ENCODE peak calls at places on chromosomes 13 and 19, in five cellular contexts. One of them, this sample, is unnamed.

GRCh38 chr13:57314897-57315520 is 148.0 kb downstream of the PRR20E start:
- DNase-seq in lower leg skin: no peak
- DNase-seq in heart left ventricle: no peak
- DNase-seq in HCT116: no peak
- DNase-seq in Peyer's patch: no peak
- DNase-seq in this sample: no peak

GRCh38 chr19:7288977-7289376 is 5.2 kb downstream of the INSR start:
- DNase-seq in lower leg skin: no peak
- DNase-seq in heart left ventricle: no peak
- DNase-seq in HCT116: no peak
- DNase-seq in Peyer's patch: no peak
- DNase-seq in this sample: no peak

GRCh38 chr13:60869941-60870613 is 473.1 kb downstream of the TDRD3 start:
- DNase-seq in lower leg skin: no peak
- DNase-seq in heart left ventricle: peak
- DNase-seq in HCT116: no peak
- DNase-seq in Peyer's patch: no peak
- DNase-seq in this sample: no peak

GRCh38 chr13:50452761-50453160 is 390.7 kb downstream of the DLEU7 start:
- DNase-seq in lower leg skin: no peak
- DNase-seq in heart left ventricle: no peak
- DNase-seq in HCT116: no peak
- DNase-seq in Peyer's patch: no peak
- DNase-seq in this sample: no peak

GRCh38 chr19:50315773-50316448 is 13.3 kb downstream of the KCNC3 start:
- DNase-seq in lower leg skin: no peak
- DNase-seq in heart left ventricle: no peak
- DNase-seq in HCT116: no peak
- DNase-seq in Peyer's patch: peak
- DNase-seq in this sample: peak

GRCh38 chr19:38792250-38793111 is 3.5 kb downstream of the LGALS7B start:
- DNase-seq in lower leg skin: peak
- DNase-seq in heart left ventricle: peak
- DNase-seq in HCT116: no peak
- DNase-seq in Peyer's patch: peak
- DNase-seq in this sample: no peak

GRCh38 chr19:35249848-35250711 is 1.3 kb downstream of the LSR start:
- DNase-seq in lower leg skin: peak
- DNase-seq in heart left ventricle: no peak
- DNase-seq in HCT116: no peak
- DNase-seq in Peyer's patch: peak
- DNase-seq in this sample: no peak

GRCh38 chr13:73948848-73949529 is 185.2 kb downstream of the KLF12 start:
- DNase-seq in lower leg skin: no peak
- DNase-seq in heart left ventricle: no peak
- DNase-seq in HCT116: no peak
- DNase-seq in Peyer's patch: no peak
- DNase-seq in this sample: no peak

GRCh38 chr13:98432638-98433037 is 144.3 kb downstream of the STK24 start:
- DNase-seq in lower leg skin: no peak
- DNase-seq in heart left ventricle: no peak
- DNase-seq in HCT116: no peak
- DNase-seq in Peyer's patch: no peak
- DNase-seq in this sample: no peak

GRCh38 chr13:101939370-101939769 is 462.5 kb downstream of the FGF14 start:
- DNase-seq in lower leg skin: no peak
- DNase-seq in heart left ventricle: no peak
- DNase-seq in HCT116: no peak
- DNase-seq in Peyer's patch: no peak
- DNase-seq in this sample: no peak

GRCh38 chr19:11581740-11582139 is 4.3 kb upstream of the ACP5 start:
- DNase-seq in lower leg skin: no peak
- DNase-seq in heart left ventricle: no peak
- DNase-seq in HCT116: no peak
- DNase-seq in Peyer's patch: no peak
- DNase-seq in this sample: peak

GRCh38 chr13:108495686-108496363 is 133.6 kb upstream of the MYO16 start:
- DNase-seq in lower leg skin: no peak
- DNase-seq in heart left ventricle: no peak
- DNase-seq in HCT116: no peak
- DNase-seq in Peyer's patch: no peak
- DNase-seq in this sample: no peak

GRCh38 chr13:43307921-43308433 is 284.6 kb downstream of the DNAJC15 start:
- DNase-seq in lower leg skin: peak
- DNase-seq in heart left ventricle: peak
- DNase-seq in HCT116: no peak
- DNase-seq in Peyer's patch: peak
- DNase-seq in this sample: peak

GRCh38 chr13:43884221-43884620 is 4.5 kb downstream of the LACC1 start:
- DNase-seq in lower leg skin: no peak
- DNase-seq in heart left ventricle: no peak
- DNase-seq in HCT116: no peak
- DNase-seq in Peyer's patch: no peak
- DNase-seq in this sample: no peak

GRCh38 chr13:51257187-51257586 is 35.0 kb downstream of the FAM124A start:
- DNase-seq in lower leg skin: no peak
- DNase-seq in heart left ventricle: no peak
- DNase-seq in HCT116: no peak
- DNase-seq in Peyer's patch: no peak
- DNase-seq in this sample: peak

GRCh38 chr19:10828981-10829821 is 6.8 kb downstream of the TMED1 start:
- DNase-seq in lower leg skin: no peak
- DNase-seq in heart left ventricle: no peak
- DNase-seq in HCT116: no peak
- DNase-seq in Peyer's patch: no peak
- DNase-seq in this sample: peak

GRCh38 chr13:97306646-97307045 is 84.5 kb downstream of the MBNL2 start:
- DNase-seq in lower leg skin: no peak
- DNase-seq in heart left ventricle: no peak
- DNase-seq in HCT116: no peak
- DNase-seq in Peyer's patch: no peak
- DNase-seq in this sample: no peak

GRCh38 chr19:38649305-38650179 is 2.1 kb downstream of the ACTN4 start:
- DNase-seq in lower leg skin: no peak
- DNase-seq in heart left ventricle: no peak
- DNase-seq in HCT116: no peak
- DNase-seq in Peyer's patch: peak
- DNase-seq in this sample: no peak

GRCh38 chr19:30556230-30556711 is 184.1 kb downstream of the ZNF536 start:
- DNase-seq in lower leg skin: no peak
- DNase-seq in heart left ventricle: no peak
- DNase-seq in HCT116: no peak
- DNase-seq in Peyer's patch: no peak
- DNase-seq in this sample: no peak

GRCh38 chr13:24127116-24127631 is 33.3 kb upstream of the SPATA13 start:
- DNase-seq in lower leg skin: no peak
- DNase-seq in heart left ventricle: no peak
- DNase-seq in HCT116: no peak
- DNase-seq in Peyer's patch: peak
- DNase-seq in this sample: peak

GRCh38 chr13:57877596-57877995 is 246.1 kb downstream of the PCDH17 start:
- DNase-seq in lower leg skin: no peak
- DNase-seq in heart left ventricle: no peak
- DNase-seq in HCT116: no peak
- DNase-seq in Peyer's patch: no peak
- DNase-seq in this sample: no peak

GRCh38 chr19:17473041-17473440 is 2.7 kb downstream of the SLC27A1 start:
- DNase-seq in lower leg skin: no peak
- DNase-seq in heart left ventricle: no peak
- DNase-seq in HCT116: peak
- DNase-seq in Peyer's patch: no peak
- DNase-seq in this sample: peak
- TF ChIP-seq CTCF in lower leg skin: no peak
- TF ChIP-seq CTCF in heart left ventricle: no peak
- TF ChIP-seq CTCF in HCT116: no peak
- TF ChIP-seq CTCF in Peyer's patch: no peak
- TF ChIP-seq CTCF in this sample: no peak

GRCh38 chr13:37597477-37597876 is 1.1 kb downstream of the POSTN start:
- DNase-seq in lower leg skin: no peak
- DNase-seq in heart left ventricle: no peak
- DNase-seq in HCT116: no peak
- DNase-seq in Peyer's patch: no peak
- DNase-seq in this sample: no peak
- H3K4me3 ChIP-seq in lower leg skin: no peak
- H3K4me3 ChIP-seq in heart left ventricle: no peak
- H3K4me3 ChIP-seq in HCT116: no peak
- H3K4me3 ChIP-seq in Peyer's patch: no peak
- H3K4me3 ChIP-seq in this sample: no peak

DNA sequence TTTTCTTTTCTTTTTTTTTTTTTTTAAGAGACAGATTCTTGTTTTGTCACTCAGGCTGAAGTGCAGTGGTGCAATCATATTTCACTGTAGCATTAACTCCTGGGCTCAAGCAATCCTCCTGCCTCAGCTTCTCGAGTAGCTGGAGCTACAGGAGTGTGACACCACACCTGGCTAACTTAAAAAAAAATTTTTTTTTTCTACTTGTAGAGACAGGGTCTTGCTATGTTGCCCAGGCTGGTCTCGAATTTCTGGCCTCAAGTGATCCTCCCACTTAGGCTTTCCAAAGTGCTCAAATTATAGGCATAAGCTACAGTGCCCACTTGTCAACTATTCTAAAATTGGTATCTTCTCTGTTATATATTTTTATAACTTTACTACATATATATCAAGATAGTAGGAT is 6.6 kb downstream of the ELF1 start:
- DNase-seq in lower leg skin: no peak
- DNase-seq in heart left ventricle: no peak
- DNase-seq in HCT116: no peak
- DNase-seq in Peyer's patch: no peak
- DNase-seq in this sample: no peak
- TF ChIP-seq CTCF in lower leg skin: no peak
- TF ChIP-seq CTCF in heart left ventricle: no peak
- TF ChIP-seq CTCF in HCT116: no peak
- TF ChIP-seq CTCF in Peyer's patch: no peak
- TF ChIP-seq CTCF in this sample: no peak

GRCh38 chr19:41449079-41449864 is 6.3 kb downstream of the ERICH4 start:
- DNase-seq in lower leg skin: peak
- DNase-seq in heart left ventricle: peak
- DNase-seq in HCT116: peak
- DNase-seq in Peyer's patch: peak
- DNase-seq in this sample: peak
- H3K4me3 ChIP-seq in lower leg skin: no peak
- H3K4me3 ChIP-seq in heart left ventricle: no peak
- H3K4me3 ChIP-seq in HCT116: peak
- H3K4me3 ChIP-seq in Peyer's patch: peak
- H3K4me3 ChIP-seq in this sample: peak

DNA sequence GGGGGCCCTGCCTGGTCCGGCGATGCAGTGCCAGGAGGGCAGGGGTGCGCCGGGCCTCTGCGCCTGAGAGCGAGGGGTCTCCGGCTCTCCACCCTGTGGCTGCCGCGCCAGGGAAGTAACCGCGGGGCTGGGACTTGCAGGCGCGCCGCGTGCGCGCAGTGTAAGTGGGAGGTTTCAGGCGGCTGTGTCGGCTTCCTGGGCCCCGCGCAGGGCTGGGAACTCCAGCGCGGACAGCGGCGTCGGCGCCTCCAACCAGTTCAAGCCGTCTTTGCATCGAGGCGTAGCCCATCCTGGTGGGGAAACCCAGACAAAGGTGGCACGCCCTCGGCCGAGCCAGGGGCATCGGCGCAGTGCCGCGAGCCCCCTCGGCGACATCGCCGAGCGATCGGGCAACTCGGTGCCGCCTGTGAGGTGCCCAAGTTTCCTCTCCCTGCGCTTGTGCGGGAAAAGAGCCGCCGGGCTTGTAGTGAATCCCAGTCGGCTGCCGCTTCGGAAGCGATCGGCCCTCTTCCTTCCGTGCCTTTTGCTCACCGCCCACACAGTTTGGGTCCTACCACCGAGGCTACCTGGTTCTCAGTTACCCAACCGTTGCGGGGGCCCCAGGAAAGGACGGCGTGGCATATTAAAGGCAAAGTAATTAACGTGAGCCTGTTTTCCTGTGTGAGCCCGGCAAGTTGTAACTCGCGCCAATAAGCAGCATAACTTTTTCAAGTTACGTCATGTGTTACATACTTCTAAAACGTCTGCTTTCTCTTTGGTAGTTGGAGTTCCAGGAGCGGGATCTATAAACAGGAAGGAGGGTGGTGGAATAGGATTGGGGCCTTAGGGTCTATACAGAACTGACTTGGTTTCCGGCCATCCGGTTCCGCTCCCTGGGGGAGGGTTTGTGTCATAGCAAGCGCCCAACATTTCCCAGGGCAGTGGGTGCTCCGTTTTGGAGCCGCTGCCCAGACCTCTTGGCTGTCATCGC is 1.2 kb downstream of the LRCH1 start:
- DNase-seq in lower leg skin: peak
- DNase-seq in heart left ventricle: peak
- DNase-seq in HCT116: peak
- DNase-seq in Peyer's patch: peak
- DNase-seq in this sample: peak
- TF ChIP-seq CTCF in lower leg skin: no peak
- TF ChIP-seq CTCF in heart left ventricle: peak
- TF ChIP-seq CTCF in HCT116: no peak
- TF ChIP-seq CTCF in Peyer's patch: no peak
- TF ChIP-seq CTCF in this sample: peak

DNA sequence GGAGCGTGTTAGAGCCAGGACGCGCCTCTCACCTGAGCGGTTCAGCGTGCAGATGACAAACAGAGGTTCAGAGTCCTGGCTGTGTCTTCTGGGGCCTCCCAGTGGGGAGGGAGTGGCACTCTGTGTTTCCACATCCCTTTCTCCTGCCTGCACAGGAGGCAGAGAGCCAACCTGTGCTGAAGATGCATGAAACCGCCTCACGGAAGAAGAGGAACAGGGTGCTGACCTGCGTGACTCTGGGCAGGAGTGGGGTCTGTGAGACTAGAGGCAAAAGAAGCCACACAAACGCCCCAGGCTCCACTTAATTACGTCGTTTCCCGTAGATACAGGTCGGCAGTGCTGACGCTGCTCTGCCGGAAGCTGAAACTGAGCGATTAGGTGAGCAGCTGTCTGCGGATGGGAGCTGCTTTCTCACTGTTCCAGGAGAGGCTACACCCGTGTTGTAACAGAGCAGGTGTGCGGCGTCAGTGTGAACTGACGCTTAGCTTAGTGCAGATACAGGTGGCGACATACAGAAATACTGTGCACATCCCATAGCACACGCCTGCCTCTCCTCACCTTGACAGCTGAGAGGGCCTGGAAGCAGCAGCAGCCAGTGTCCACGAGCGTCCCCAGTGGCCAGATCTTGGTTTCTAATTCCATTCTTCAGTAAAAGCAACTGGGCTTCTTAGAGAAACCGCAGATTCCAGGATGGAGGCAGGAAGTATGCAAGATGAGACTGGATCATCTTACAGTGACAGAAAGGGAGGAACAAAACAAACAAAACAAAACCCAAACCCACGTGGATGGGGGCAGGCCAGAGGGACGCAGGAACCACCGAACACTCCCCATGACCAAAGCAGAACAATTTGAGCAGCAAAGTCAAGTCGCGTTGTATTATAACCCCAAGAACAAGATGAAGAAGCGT is 37.7 kb upstream of the MCF2L start:
- DNase-seq in lower leg skin: peak
- DNase-seq in heart left ventricle: no peak
- DNase-seq in HCT116: peak
- DNase-seq in Peyer's patch: peak
- DNase-seq in this sample: peak
- H3K4me3 ChIP-seq in lower leg skin: no peak
- H3K4me3 ChIP-seq in heart left ventricle: no peak
- H3K4me3 ChIP-seq in HCT116: no peak
- H3K4me3 ChIP-seq in Peyer's patch: no peak
- H3K4me3 ChIP-seq in this sample: no peak

GRCh38 chr19:12825259-12826131 is 8.9 kb downstream of the RTBDN start:
- DNase-seq in lower leg skin: no peak
- DNase-seq in heart left ventricle: no peak
- DNase-seq in HCT116: no peak
- DNase-seq in Peyer's patch: no peak
- DNase-seq in this sample: no peak
- TF ChIP-seq CTCF in lower leg skin: no peak
- TF ChIP-seq CTCF in heart left ventricle: no peak
- TF ChIP-seq CTCF in HCT116: peak
- TF ChIP-seq CTCF in Peyer's patch: peak
- TF ChIP-seq CTCF in this sample: no peak

This sample was measured in NB4.